ENCODE peak calls at places on chromosomes 16 and 17, in five cellular contexts. One of them, this sample, is unnamed.

GRCh38 chr16:2043980-2044451 is 3.6 kb downstream of the NTHL1 start:
- DNase-seq in stimulated activated CD8-positive, alpha-beta memory T cell treated with anti-CD3 and anti-CD28 coated beads, Interleukin-4, amount 100 ng/mL, for 48 hours: no peak
- DNase-seq in amniotic stem cell: no peak
- DNase-seq in activated T-helper 1 cell treated with Interleukin-2 at 50 U/mL for 16 hours: no peak
- DNase-seq in DMS 273 treated with DMSO at 0.1 percent for 48 hours: no peak
- DNase-seq in this sample: no peak

GRCh38 chr16:57707331-57707730 is 12.7 kb downstream of the DRC7 start:
- DNase-seq in stimulated activated CD8-positive, alpha-beta memory T cell treated with anti-CD3 and anti-CD28 coated beads, Interleukin-4, amount 100 ng/mL, for 48 hours: no peak
- DNase-seq in amniotic stem cell: no peak
- DNase-seq in activated T-helper 1 cell treated with Interleukin-2 at 50 U/mL for 16 hours: no peak
- DNase-seq in DMS 273 treated with DMSO at 0.1 percent for 48 hours: no peak
- DNase-seq in this sample: no peak

GRCh38 chr17:63291243-63291642 is 154.9 kb downstream of the CYB561 start:
- DNase-seq in stimulated activated CD8-positive, alpha-beta memory T cell treated with anti-CD3 and anti-CD28 coated beads, Interleukin-4, amount 100 ng/mL, for 48 hours: no peak
- DNase-seq in amniotic stem cell: no peak
- DNase-seq in activated T-helper 1 cell treated with Interleukin-2 at 50 U/mL for 16 hours: no peak
- DNase-seq in DMS 273 treated with DMSO at 0.1 percent for 48 hours: no peak
- DNase-seq in this sample: no peak

GRCh38 chr16:15772579-15773293 is 84.1 kb downstream of the MYH11 start:
- DNase-seq in stimulated activated CD8-positive, alpha-beta memory T cell treated with anti-CD3 and anti-CD28 coated beads, Interleukin-4, amount 100 ng/mL, for 48 hours: no peak
- DNase-seq in amniotic stem cell: no peak
- DNase-seq in activated T-helper 1 cell treated with Interleukin-2 at 50 U/mL for 16 hours: no peak
- DNase-seq in DMS 273 treated with DMSO at 0.1 percent for 48 hours: no peak
- DNase-seq in this sample: no peak

GRCh38 chr17:30095507-30096244 is 20.9 kb upstream of the NSRP1 start:
- DNase-seq in stimulated activated CD8-positive, alpha-beta memory T cell treated with anti-CD3 and anti-CD28 coated beads, Interleukin-4, amount 100 ng/mL, for 48 hours: no peak
- DNase-seq in amniotic stem cell: peak; percentile 81
- DNase-seq in activated T-helper 1 cell treated with Interleukin-2 at 50 U/mL for 16 hours: no peak
- DNase-seq in DMS 273 treated with DMSO at 0.1 percent for 48 hours: peak; percentile 37
- DNase-seq in this sample: no peak

GRCh38 chr16:28950648-28951409 is at the start of gene NFATC2IP:
- DNase-seq in stimulated activated CD8-positive, alpha-beta memory T cell treated with anti-CD3 and anti-CD28 coated beads, Interleukin-4, amount 100 ng/mL, for 48 hours: peak; percentile 100
- DNase-seq in amniotic stem cell: peak; percentile 99
- DNase-seq in activated T-helper 1 cell treated with Interleukin-2 at 50 U/mL for 16 hours: peak; percentile 99
- DNase-seq in DMS 273 treated with DMSO at 0.1 percent for 48 hours: peak; percentile 100
- DNase-seq in this sample: peak; percentile 100

GRCh38 chr16:56626685-56627084 is 1.1 kb downstream of the MT1E start:
- DNase-seq in stimulated activated CD8-positive, alpha-beta memory T cell treated with anti-CD3 and anti-CD28 coated beads, Interleukin-4, amount 100 ng/mL, for 48 hours: no peak
- DNase-seq in amniotic stem cell: no peak
- DNase-seq in activated T-helper 1 cell treated with Interleukin-2 at 50 U/mL for 16 hours: no peak
- DNase-seq in DMS 273 treated with DMSO at 0.1 percent for 48 hours: no peak
- DNase-seq in this sample: no peak

GRCh38 chr17:76570877-76571471 is 14.7 kb downstream of the ST6GALNAC2 start:
- DNase-seq in stimulated activated CD8-positive, alpha-beta memory T cell treated with anti-CD3 and anti-CD28 coated beads, Interleukin-4, amount 100 ng/mL, for 48 hours: no peak
- DNase-seq in amniotic stem cell: no peak
- DNase-seq in activated T-helper 1 cell treated with Interleukin-2 at 50 U/mL for 16 hours: no peak
- DNase-seq in DMS 273 treated with DMSO at 0.1 percent for 48 hours: no peak
- DNase-seq in this sample: no peak

GRCh38 chr17:81429353-81429774 is 34.1 kb downstream of the BAHCC1 start:
- DNase-seq in stimulated activated CD8-positive, alpha-beta memory T cell treated with anti-CD3 and anti-CD28 coated beads, Interleukin-4, amount 100 ng/mL, for 48 hours: no peak
- DNase-seq in amniotic stem cell: peak; percentile 17
- DNase-seq in activated T-helper 1 cell treated with Interleukin-2 at 50 U/mL for 16 hours: no peak
- DNase-seq in DMS 273 treated with DMSO at 0.1 percent for 48 hours: peak; percentile 55
- DNase-seq in this sample: no peak

GRCh38 chr16:3963203-3963602 is 82.7 kb upstream of the CREBBP start:
- DNase-seq in stimulated activated CD8-positive, alpha-beta memory T cell treated with anti-CD3 and anti-CD28 coated beads, Interleukin-4, amount 100 ng/mL, for 48 hours: peak; percentile 32
- DNase-seq in amniotic stem cell: no peak
- DNase-seq in activated T-helper 1 cell treated with Interleukin-2 at 50 U/mL for 16 hours: peak; percentile 14
- DNase-seq in DMS 273 treated with DMSO at 0.1 percent for 48 hours: no peak
- DNase-seq in this sample: no peak

GRCh38 chr16:30928390-30928789 is 5.0 kb downstream of the FBXL19 start:
- DNase-seq in stimulated activated CD8-positive, alpha-beta memory T cell treated with anti-CD3 and anti-CD28 coated beads, Interleukin-4, amount 100 ng/mL, for 48 hours: no peak
- DNase-seq in amniotic stem cell: no peak
- DNase-seq in activated T-helper 1 cell treated with Interleukin-2 at 50 U/mL for 16 hours: no peak
- DNase-seq in DMS 273 treated with DMSO at 0.1 percent for 48 hours: no peak
- DNase-seq in this sample: no peak

GRCh38 chr17:45971698-45972141 is 27.3 kb upstream of the STH start:
- DNase-seq in stimulated activated CD8-positive, alpha-beta memory T cell treated with anti-CD3 and anti-CD28 coated beads, Interleukin-4, amount 100 ng/mL, for 48 hours: no peak
- DNase-seq in amniotic stem cell: no peak
- DNase-seq in activated T-helper 1 cell treated with Interleukin-2 at 50 U/mL for 16 hours: no peak
- DNase-seq in DMS 273 treated with DMSO at 0.1 percent for 48 hours: no peak
- DNase-seq in this sample: no peak

GRCh38 chr17:61409301-61410099 is 9.9 kb downstream of the TBX2 start:
- DNase-seq in stimulated activated CD8-positive, alpha-beta memory T cell treated with anti-CD3 and anti-CD28 coated beads, Interleukin-4, amount 100 ng/mL, for 48 hours: peak; percentile 60
- DNase-seq in amniotic stem cell: no peak
- DNase-seq in activated T-helper 1 cell treated with Interleukin-2 at 50 U/mL for 16 hours: no peak
- DNase-seq in DMS 273 treated with DMSO at 0.1 percent for 48 hours: peak; percentile 28
- DNase-seq in this sample: no peak

This sample was measured in CD4-positive, alpha-beta T cell.